ENCODE peak calls at places on chromosomes 1 and 21, in six cellular contexts. Q, K, X, I, W and H are unnamed samples.

GRCh38 chr1:84892657-84893618 is at the start of gene LPAR3:
- DNase-seq in Q (peak), K (no peak), X (peak), I (peak), W (peak), H (peak)

GRCh38 chr1:47212636-47213229 is 19.3 kb downstream of the TAL1 start:
- DNase-seq in Q (no peak), K (no peak), X (no peak), I (no peak), W (no peak), H (no peak)

GRCh38 chr1:78839704-78840277 is 166.7 kb downstream of the ADGRL4 start:
- DNase-seq in Q (no peak), K (no peak), X (no peak), I (peak), W (peak), H (no peak)

GRCh38 chr1:156356875-156357534 is 12.0 kb upstream of the RHBG start:
- DNase-seq in Q (peak), K (no peak), X (peak), I (peak), W (no peak), H (no peak)

GRCh38 chr1:203807211-203807610 is 11.8 kb downstream of the ZBED6 start:
- DNase-seq in Q (no peak), K (no peak), X (no peak), I (no peak), W (peak), H (no peak)

GRCh38 chr1:209080170-209080781 is 503.2 kb upstream of the CAMK1G start:
- DNase-seq in Q (no peak), K (no peak), X (no peak), I (no peak), W (no peak), H (no peak)

GRCh38 chr21:36052860-36053766 is 7.2 kb downstream of the SETD4 start:
- DNase-seq in Q (no peak), K (no peak), X (no peak), I (peak), W (no peak), H (no peak)

GRCh38 chr21:37860416-37860815 is 55.8 kb downstream of the KCNJ6 start:
- DNase-seq in Q (no peak), K (no peak), X (no peak), I (no peak), W (no peak), H (no peak)

GRCh38 chr1:25805863-25806225 is 5.9 kb downstream of the SELENON start:
- DNase-seq in Q (no peak), K (no peak), X (no peak), I (no peak), W (peak), H (no peak)

GRCh38 chr1:178942285-178943218 is 71.7 kb upstream of the ANGPTL1 start:
- DNase-seq in Q (no peak), K (no peak), X (peak), I (no peak), W (peak), H (no peak)

GRCh38 chr1:153428790-153429189 is 12.5 kb downstream of the S100A7A start:
- DNase-seq in Q (no peak), K (no peak), X (peak), I (no peak), W (no peak), H (no peak)

GRCh38 chr1:2407991-2408275 is 4.4 kb downstream of the PEX10 start:
- DNase-seq in Q (no peak), K (no peak), X (no peak), I (no peak), W (no peak), H (no peak)

GRCh38 chr1:96882096-96882495 is 160.5 kb downstream of the PTBP2 start:
- DNase-seq in Q (no peak), K (no peak), X (no peak), I (no peak), W (no peak), H (no peak)

GRCh38 chr1:207316622-207317510 is 4.6 kb upstream of the CD55 start:
- DNase-seq in Q (no peak), K (no peak), X (no peak), I (peak), W (peak), H (peak)

GRCh38 chr1:27563407-27564263 is 40.3 kb downstream of the AHDC1 start:
- DNase-seq in Q (no peak), K (no peak), X (no peak), I (no peak), W (peak), H (no peak)

GRCh38 chr21:41562101-41563000 is 54.4 kb upstream of the TMPRSS2 start:
- DNase-seq in Q (no peak), K (no peak), X (no peak), I (no peak), W (no peak), H (no peak)

GRCh38 chr1:65108025-65108692 is 39.8 kb upstream of the AK4 start:
- DNase-seq in Q (no peak), K (no peak), X (no peak), I (no peak), W (no peak), H (no peak)

GRCh38 chr21:29296452-29296851 is 2.3 kb upstream of the BACH1 start:
- DNase-seq in Q (no peak), K (no peak), X (no peak), I (no peak), W (no peak), H (no peak)